ENCODE peak calls at places on chromosome 3, in four cellular contexts. W, K, M and I are unnamed samples.

GRCh38 chr3:123153821-123154323 is 47.9 kb upstream of the SEC22A start:
- DNase-seq in K (no peak), M (no peak), W (no peak), I (no peak)

GRCh38 chr3:36058404-36059035 is 321.8 kb upstream of the STAC start:
- DNase-seq in K (no peak), W (no peak), M (no peak), I (no peak)

GRCh38 chr3:11698326-11699082 is 54.8 kb upstream of the VGLL4 start:
- DNase-seq in W (no peak), M (no peak), K (no peak), I (no peak)

GRCh38 chr3:68987322-68987721 is 26.2 kb downstream of the EOGT start:
- DNase-seq in M (no peak), W (no peak), K (no peak), I (no peak)

GRCh38 chr3:47073685-47074084 is 90.2 kb downstream of the SETD2 start:
- DNase-seq in W (no peak), K (no peak), M (no peak), I (no peak)

GRCh38 chr3:11136116-11136515 is 18.2 kb upstream of the HRH1 start:
- DNase-seq in W (no peak), M (no peak), K (no peak), I (no peak)

GRCh38 chr3:111070772-111071256 is 802 bp upstream of the NECTIN3 start:
- DNase-seq in M (no peak), K (no peak), W (no peak), I (no peak)

GRCh38 chr3:79568938-79569337 is 198.9 kb downstream of the ROBO1 start:
- DNase-seq in K (no peak), M (no peak), W (no peak), I (no peak)

GRCh38 chr3:58835075-58835474 is 168.5 kb upstream of the FAM3D start:
- DNase-seq in W (no peak), M (no peak), K (no peak), I (no peak)

GRCh38 chr3:183766745-183767606 is 58.4 kb downstream of the MAP6D1 start:
- DNase-seq in M (peak), W (peak), K (peak), I (no peak)

GRCh38 chr3:98741121-98741716 is 21.9 kb upstream of the ST3GAL6 start:
- DNase-seq in W (no peak), K (no peak), M (no peak), I (peak)

GRCh38 chr3:132615911-132616310 is 18.8 kb downstream of the ACKR4 start:
- DNase-seq in K (no peak), M (no peak), W (no peak), I (no peak)

GRCh38 chr3:142618917-142619401 is 22.8 kb downstream of the PLS1 start:
- DNase-seq in K (no peak), W (no peak), M (no peak), I (no peak)

GRCh38 chr3:17013571-17013970 is 128.8 kb downstream of the PLCL2 start:
- DNase-seq in M (no peak), W (no peak), K (no peak), I (no peak)

GRCh38 chr3:108474581-108474980 is 35.8 kb downstream of the MYH15 start:
- DNase-seq in W (no peak), K (peak), M (no peak), I (no peak)

GRCh38 chr3:31116651-31117050 is 222.2 kb upstream of the GADL1 start:
- DNase-seq in M (no peak), K (no peak), W (no peak), I (no peak)

GRCh38 chr3:169562988-169563774 is 100.3 kb downstream of the MECOM start:
- DNase-seq in M (no peak), K (no peak), W (no peak), I (no peak)

GRCh38 chr3:18127181-18127863 is 297.8 kb downstream of the SATB1 start:
- DNase-seq in M (no peak), W (no peak), K (no peak), I (no peak)

GRCh38 chr3:149356044-149356592 is 21.3 kb downstream of the TM4SF1 start:
- DNase-seq in W (no peak), M (no peak), K (no peak), I (no peak)

GRCh38 chr3:16277471-16277870 is 12.5 kb downstream of the OXNAD1 start:
- DNase-seq in K (no peak), W (no peak), M (no peak), I (no peak)

GRCh38 chr3:29718661-29719065 is 437.8 kb downstream of the RBMS3 start:
- DNase-seq in K (no peak), M (no peak), W (no peak), I (peak)

GRCh38 chr3:15443826-15444524 is 16.6 kb downstream of the EAF1 start:
- DNase-seq in M (no peak), K (no peak), W (no peak), I (no peak)

GRCh38 chr3:30628188-30628930 is 22.0 kb downstream of the TGFBR2 start:
- DNase-seq in K (no peak), W (no peak), M (no peak), I (no peak)

GRCh38 chr3:89467886-89468479 is 360.6 kb downstream of the EPHA3 start:
- DNase-seq in W (no peak), K (no peak), M (no peak), I (no peak)

GRCh38 chr3:62500556-62501294 is 127.4 kb upstream of the FEZF2 start:
- DNase-seq in W (no peak), M (no peak), K (no peak), I (no peak)

GRCh38 chr3:59644479-59645075 is 594.8 kb upstream of the CFAP20DC start:
- DNase-seq in W (no peak), K (no peak), M (no peak), I (no peak)

GRCh38 chr3:119819806-119820205 is 37.9 kb downstream of the NR1I2 start:
- DNase-seq in M (no peak), K (no peak), W (no peak), I (no peak)

GRCh38 chr3:190864002-190864401 is 1.5 kb upstream of the GMNC start:
- DNase-seq in W (no peak), M (no peak), K (no peak), I (no peak)

GRCh38 chr3:115418583-115418982 is 204.7 kb upstream of the GAP43 start:
- DNase-seq in W (no peak), M (no peak), K (no peak), I (no peak)

DNA sequence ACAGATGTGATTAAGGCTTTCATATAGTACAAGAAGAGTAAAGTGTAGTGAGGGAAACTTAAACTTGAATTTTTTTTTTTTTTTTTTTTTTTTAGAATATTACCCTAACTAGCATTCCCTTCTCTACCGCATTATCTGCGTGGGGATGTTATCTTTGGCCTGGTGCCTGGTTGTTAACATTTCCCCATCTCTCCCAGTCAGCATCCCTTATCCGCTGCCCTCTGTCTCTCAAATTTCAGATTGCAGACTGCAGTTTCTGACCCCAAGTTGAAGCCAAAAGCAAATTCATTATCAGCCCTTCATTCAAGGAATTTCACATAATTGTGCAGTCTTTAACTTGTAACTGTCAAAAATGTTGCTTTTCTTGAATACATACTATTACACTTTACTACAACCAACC is 353.0 kb downstream of the PLOD2 start:
- DNase-seq in M (peak), K (no peak), W (no peak), I (no peak)
- TF ChIP-seq CTCF in M (peak), K (peak), W (no peak), I (no peak)

GRCh38 chr3:38454179-38454883 is 641 bp downstream of the ACVR2B start:
- DNase-seq in M (peak), K (no peak), W (no peak), I (no peak)
- TF ChIP-seq CTCF in M (no peak), K (no peak), W (no peak), I (no peak)

DNA sequence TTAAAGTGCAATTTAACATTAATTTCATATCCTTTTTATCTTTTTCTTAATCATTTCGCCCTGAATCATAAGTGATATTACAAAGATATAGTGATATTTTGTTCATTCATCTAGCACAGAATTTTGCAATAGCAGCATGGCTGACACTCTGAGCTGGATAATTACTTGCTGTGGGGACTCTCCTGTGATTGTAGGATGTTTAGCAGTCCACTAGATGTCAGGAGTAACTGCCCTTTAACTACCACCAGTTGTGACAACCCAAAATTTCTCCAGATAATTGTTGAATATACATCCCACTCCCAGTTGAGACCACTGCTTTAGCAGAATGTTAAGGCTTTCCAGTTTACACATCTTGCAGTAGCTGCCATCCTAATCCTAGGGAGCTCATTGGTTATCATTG is 196.8 kb upstream of the MBNL1 start:
- DNase-seq in W (no peak), K (no peak), M (no peak), I (no peak)
- TF ChIP-seq CTCF in W (peak), K (peak), M (peak), I (peak)

GRCh38 chr3:150739877-150740645 is 22.9 kb downstream of the SIAH2 start:
- DNase-seq in K (no peak), M (no peak), W (no peak), I (no peak)

GRCh38 chr3:150742141-150742523 is 20.8 kb downstream of the SIAH2 start:
- DNase-seq in K (no peak), W (no peak), M (no peak), I (no peak)

GRCh38 chr3:150741497-150742140 is 21.4 kb downstream of the SIAH2 start:
- DNase-seq in W (no peak), M (no peak), K (no peak), I (no peak)

GRCh38 chr3:150739200-150739863 is 23.6 kb downstream of the SIAH2 start:
- DNase-seq in M (no peak), W (no peak), K (no peak), I (no peak)

DNA sequence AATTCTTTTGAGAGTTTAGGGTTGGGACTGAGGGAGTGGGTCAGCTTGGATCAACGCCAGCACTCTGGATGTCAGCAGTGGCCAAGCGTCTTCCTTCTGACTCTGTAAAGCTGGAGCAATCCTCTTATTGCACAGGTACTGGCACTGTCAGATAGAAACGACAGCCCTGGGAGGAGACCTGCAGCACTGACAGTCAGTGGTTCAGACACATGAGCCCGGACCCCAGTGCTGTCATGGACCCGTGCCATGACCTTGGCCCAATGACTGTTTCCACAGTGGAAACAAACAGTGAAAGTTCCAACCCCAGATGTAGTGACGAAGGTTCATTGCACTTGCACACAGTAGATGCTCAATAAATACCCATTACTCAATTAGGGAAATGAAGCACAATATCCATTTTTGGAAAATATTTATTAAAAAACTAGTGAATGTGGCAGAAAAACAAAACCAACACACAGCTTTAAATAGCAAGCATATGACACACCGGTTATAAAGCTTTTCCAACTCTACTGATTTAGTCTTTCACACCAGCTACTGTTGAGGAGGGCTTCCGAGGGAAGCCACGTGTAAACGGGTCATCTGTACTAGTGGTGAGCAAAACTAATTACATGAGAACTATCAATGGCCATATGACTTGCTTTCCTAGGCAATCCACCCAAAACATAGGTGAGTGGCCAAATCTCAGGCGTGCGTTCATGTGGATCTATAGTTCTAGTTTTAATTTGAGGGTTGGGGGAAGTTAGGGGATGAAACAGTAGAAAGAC is 22.1 kb downstream of the SIAH2 start:
- DNase-seq in W (no peak), M (no peak), K (no peak), I (no peak)
- TF ChIP-seq CTCF in W (no peak), M (no peak), K (no peak), I (no peak)

GRCh38 chr3:187714404-187714979 is 12.1 kb upstream of the RTP2 start:
- DNase-seq in M (peak), K (no peak), W (peak), I (no peak)
- TF ChIP-seq CTCF in M (peak), K (peak), W (peak), I (peak)

DNA sequence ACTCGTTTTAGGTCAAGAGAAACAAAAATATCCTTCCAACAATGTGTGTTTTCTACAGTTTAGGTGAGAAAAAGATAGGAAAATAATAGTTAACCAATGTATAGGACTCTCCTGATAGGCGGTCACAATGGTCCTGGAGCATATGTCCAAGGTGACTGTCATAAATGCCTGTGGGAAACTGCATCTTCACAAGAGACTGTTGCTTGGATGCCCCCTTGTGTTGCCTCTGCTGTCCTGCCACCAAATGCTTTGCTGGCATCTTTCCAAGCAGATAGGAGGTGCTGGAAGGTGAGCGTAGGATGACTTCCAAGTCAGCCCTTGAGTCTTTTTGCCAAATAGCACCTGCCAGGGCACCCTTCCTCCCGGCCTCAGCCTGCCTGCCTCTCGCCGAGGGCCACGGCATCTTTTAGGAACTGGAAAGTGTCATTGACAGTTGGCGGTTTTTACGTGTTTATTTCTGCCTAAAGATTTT is 24.1 kb upstream of the SACM1L start:
- DNase-seq in K (no peak), M (no peak), W (peak), I (no peak)
- TF ChIP-seq CTCF in K (peak), M (peak), W (peak), I (peak)

GRCh38 chr3:178422406-178422805 is 113.8 kb upstream of the KCNMB2 start:
- DNase-seq in W (no peak), K (no peak), M (no peak), I (no peak)
- TF ChIP-seq CTCF in W (no peak), K (no peak), M (peak), I (no peak)

DNA sequence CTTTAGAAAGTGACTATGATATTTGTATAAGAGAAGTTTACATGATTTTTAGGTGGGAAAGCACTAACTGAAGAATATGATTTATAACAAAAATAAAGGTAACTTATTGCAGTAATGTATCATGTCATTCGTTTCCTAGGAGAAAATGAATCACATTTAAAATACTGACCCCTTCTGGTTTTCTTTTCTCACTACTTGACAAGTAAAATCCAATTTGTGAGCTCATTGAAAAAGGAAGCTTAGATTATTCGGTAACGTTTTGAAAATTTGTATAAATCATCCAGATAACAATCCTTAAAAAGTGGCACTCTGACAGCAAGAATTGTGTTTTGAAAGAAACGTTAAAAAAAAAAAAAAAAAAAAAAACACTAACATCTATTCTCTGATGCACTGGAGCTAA is 39.0 kb downstream of the NSUN3 start:
- DNase-seq in K (no peak), M (no peak), W (no peak), I (no peak)
- TF ChIP-seq CTCF in K (no peak), M (peak), W (no peak), I (no peak)

GRCh38 chr3:63914312-63914711 is 2.1 kb upstream of the SCAANT1 start:
- DNase-seq in M (no peak), K (no peak), W (no peak), I (no peak)

GRCh38 chr3:63910873-63911272 is 1.3 kb downstream of the SCAANT1 start:
- DNase-seq in K (no peak), M (no peak), W (no peak), I (no peak)

GRCh38 chr3:63911395-63911900 is 735 bp downstream of the SCAANT1 start:
- DNase-seq in W (no peak), M (no peak), K (no peak), I (no peak)

GRCh38 chr3:63912768-63913588 is 795 bp upstream of the SCAANT1 start:
- DNase-seq in M (no peak), W (peak), K (no peak), I (no peak)

DNA sequence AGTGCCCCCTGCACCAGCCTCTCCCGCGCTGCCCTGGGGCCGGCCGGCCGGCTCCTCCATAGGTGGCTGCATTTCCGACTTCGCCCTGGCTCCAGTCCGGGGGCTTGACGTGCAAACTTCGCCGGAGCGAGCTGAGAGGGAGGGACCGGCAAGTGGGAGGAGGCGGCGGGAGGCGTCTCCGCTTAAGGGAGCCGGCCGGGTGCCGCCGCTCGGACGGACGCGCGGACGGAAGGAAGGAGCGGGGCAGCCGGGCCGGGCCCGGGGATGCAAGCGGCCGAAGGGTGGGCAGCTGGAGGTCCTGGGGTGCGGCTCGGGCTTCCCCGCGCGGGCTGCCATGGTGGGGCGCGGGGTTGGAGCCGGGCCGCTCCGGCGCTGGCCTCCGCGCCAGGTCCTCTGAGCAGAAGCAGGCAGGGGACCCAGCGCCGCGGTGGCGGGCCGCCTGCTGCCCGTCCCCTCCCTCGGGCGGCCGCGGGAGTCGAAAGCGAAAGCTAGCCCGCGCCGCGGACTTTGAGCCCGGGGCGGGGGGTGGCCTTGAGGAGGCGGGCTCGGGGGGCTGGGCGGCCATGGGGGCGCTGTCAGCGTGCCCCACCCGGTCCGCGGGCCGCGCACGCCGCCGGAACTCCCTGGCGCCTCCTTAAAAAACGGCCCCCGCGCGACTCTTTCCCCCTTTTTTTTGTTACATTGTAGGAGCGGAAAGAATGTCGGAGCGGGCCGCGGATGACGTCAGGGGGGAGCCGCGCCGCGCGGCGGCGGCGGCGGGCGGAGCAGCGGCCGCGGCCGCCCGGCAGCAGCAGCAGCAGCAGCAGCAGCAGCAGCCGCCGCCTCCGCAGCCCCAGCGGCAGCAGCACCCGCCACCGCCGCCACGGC is at the start of gene SCAANT1:
- DNase-seq in W (peak), K (peak), M (peak), I (no peak)
- TF ChIP-seq CTCF in W (no peak), K (no peak), M (peak), I (no peak)